ENCODE peak calls at places on chromosome 3, in nine cellular contexts. B is breast epithelium, K is stomach, J is thoracic aorta, E is H9, A is cardiac muscle cell, F is ovary, X is left ventricle myocardium inferior, C is lung. Y is an unnamed sample.
A peak's percentile ranks its signal among the peaks of the same experiment; 100 is the strongest.

GRCh38 chr3:180117381-180118163 is 80.8 kb upstream of the PEX5L start:
- DNase-seq in B (no peak), K (no peak), J (no peak), E (no peak), A (no peak), F (no peak), X (no peak), C (no peak), Y (no peak)

GRCh38 chr3:113132571-113132996 is 78.8 kb upstream of the BOC start:
- DNase-seq in B (no peak), K (no peak), J (no peak), E (no peak), A (peak; percentile 43), F (no peak), X (no peak), C (no peak), Y (no peak)

GRCh38 chr3:39101022-39101689 is 6.3 kb downstream of the GORASP1 start:
- DNase-seq in B (no peak), K (peak; percentile 47), J (no peak), E (peak; percentile 62), A (peak; percentile 50), F (no peak), X (no peak), C (no peak), Y (no peak)

GRCh38 chr3:44870375-44871061 is 3.9 kb upstream of the TGM4 start:
- DNase-seq in B (no peak), K (peak; percentile 88), J (no peak), E (no peak), A (no peak), F (no peak), X (no peak), C (peak; percentile 69), Y (no peak)

GRCh38 chr3:148205945-148206845 is 491.5 kb upstream of the AGTR1 start:
- DNase-seq in B (no peak), K (no peak), J (no peak), E (no peak), A (no peak), F (no peak), X (no peak), C (no peak), Y (no peak)

GRCh38 chr3:194268659-194269487 is 82.3 kb downstream of the CPN2 start:
- DNase-seq in B (peak; percentile 7), K (no peak), J (no peak), E (peak; percentile 14), A (no peak), F (no peak), X (no peak), C (no peak), Y (no peak)

GRCh38 chr3:25155696-25156471 is 272.2 kb upstream of the RARB start:
- DNase-seq in B (no peak), K (no peak), J (no peak), E (peak; percentile 86), A (peak; percentile 13), F (no peak), X (no peak), C (no peak), Y (no peak)

GRCh38 chr3:30692498-30693130 is 86.2 kb downstream of the TGFBR2 start:
- DNase-seq in B (no peak), K (no peak), J (no peak), E (no peak), A (no peak), F (no peak), X (no peak), C (no peak), Y (no peak)

GRCh38 chr3:85652322-85652721 is 693.5 kb downstream of the CADM2 start:
- DNase-seq in B (no peak), K (no peak), J (no peak), E (no peak), A (no peak), F (no peak), X (no peak), C (no peak), Y (no peak)

GRCh38 chr3:29420106-29420505 is 139.2 kb downstream of the RBMS3 start:
- DNase-seq in B (no peak), K (no peak), J (no peak), E (no peak), A (no peak), F (no peak), X (no peak), C (no peak), Y (peak; percentile 15)

GRCh38 chr3:105979961-105980360 is 111.1 kb upstream of the CBLB start:
- DNase-seq in B (no peak), K (no peak), J (no peak), E (no peak), A (peak; percentile 37), F (no peak), X (no peak), C (no peak), Y (no peak)

GRCh38 chr3:94413721-94414106 is 350.9 kb downstream of the NSUN3 start:
- DNase-seq in B (no peak), K (no peak), J (no peak), E (no peak), A (peak; percentile 68), F (no peak), X (no peak), C (no peak), Y (no peak)

GRCh38 chr3:49972656-49973055 is 32.7 kb downstream of the RBM6 start:
- DNase-seq in B (no peak), K (no peak), J (no peak), E (no peak), A (no peak), F (no peak), X (no peak), C (no peak), Y (no peak)

GRCh38 chr3:49305608-49306007 is 28.6 kb upstream of the C3orf62 start:
- DNase-seq in B (no peak), K (no peak), J (no peak), E (no peak), A (no peak), F (no peak), X (no peak), C (no peak), Y (no peak)

GRCh38 chr3:194194051-194194756 is 58.3 kb downstream of the HES1 start:
- DNase-seq in B (no peak), K (no peak), J (no peak), E (no peak), A (no peak), F (no peak), X (no peak), C (no peak), Y (no peak)

GRCh38 chr3:46680298-46680826 is 13.1 kb downstream of the ALS2CL start:
- DNase-seq in B (no peak), K (no peak), J (no peak), E (no peak), A (no peak), F (no peak), X (no peak), C (no peak), Y (no peak)

GRCh38 chr3:185024966-185025365 is 127.9 kb downstream of the C3orf70 start:
- DNase-seq in B (no peak), K (no peak), J (no peak), E (no peak), A (peak; percentile 9), F (no peak), X (no peak), C (no peak), Y (no peak)

GRCh38 chr3:185028121-185028520 is 124.7 kb downstream of the C3orf70 start:
- DNase-seq in B (no peak), K (no peak), J (no peak), E (no peak), A (no peak), F (no peak), X (no peak), C (peak; percentile 4), Y (no peak)

GRCh38 chr3:185024406-185024805 is 128.5 kb downstream of the C3orf70 start:
- DNase-seq in B (no peak), K (no peak), J (no peak), E (no peak), A (peak; percentile 27), F (no peak), X (no peak), C (peak; percentile 0), Y (no peak)

GRCh38 chr3:185029071-185029470 is 123.8 kb downstream of the C3orf70 start:
- DNase-seq in B (no peak), K (no peak), J (no peak), E (no peak), A (no peak), F (no peak), X (no peak), C (peak; percentile 15), Y (no peak)

GRCh38 chr3:185030399-185030798 is 122.5 kb downstream of the C3orf70 start:
- DNase-seq in B (no peak), K (no peak), J (no peak), E (no peak), A (no peak), F (no peak), X (no peak), C (no peak), Y (no peak)
- H3K4me1 ChIP-seq in B (no peaks in the 10 kb centered on the region), K (no peaks in the 10 kb centered on the region), J (no peaks in the 10 kb centered on the region), E (no peaks in the 10 kb centered on the region), A (peaks cover under 1% of the 10 kb centered on the region), F (no peaks in the 10 kb centered on the region), X (no peaks in the 10 kb centered on the region), C (no peaks in the 10 kb centered on the region), Y (no peaks in the 10 kb centered on the region)

DNA sequence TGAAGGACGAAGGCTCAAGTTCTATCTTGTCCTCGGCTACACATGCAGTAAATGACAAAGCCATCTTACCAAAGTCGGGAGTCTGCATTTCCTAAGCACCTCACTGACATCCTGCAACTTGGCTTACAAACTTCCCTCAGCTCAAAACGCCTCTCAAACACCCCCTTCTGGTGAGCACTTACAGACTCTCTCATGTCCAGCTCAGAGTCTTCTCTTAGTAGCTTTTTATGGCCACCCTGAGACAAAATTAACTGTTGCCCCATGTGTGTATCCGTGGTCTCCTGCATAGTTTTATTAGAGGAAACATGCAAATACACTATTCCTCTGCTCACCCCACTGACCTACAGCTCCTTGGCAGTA is 819.7 kb downstream of the FHIT start:
- DNase-seq in B (no peak), K (no peak), J (no peak), E (peak; percentile 34), A (peak; percentile 42), F (no peak), X (no peak), C (no peak), Y (no peak)
- TF ChIP-seq CTCF in B (no peak), K (no peak), J (no peak), E (peak; percentile 49), A (peak; percentile 29), F (no peak), X (peak; percentile 44), C (no peak), Y (no peak)

GRCh38 chr3:5020262-5020722 is 41.1 kb downstream of the BHLHE40 start:
- DNase-seq in B (no peak), K (no peak), J (no peak), E (no peak), A (no peak), F (no peak), X (no peak), C (no peak), Y (no peak)
- H3K4me1 ChIP-seq in B (no peaks in the 10 kb centered on the region), K (peaks cover 14% of the 10 kb centered on the region), J (peaks cover 9% of the 10 kb centered on the region), E (no peaks in the 10 kb centered on the region), A (peaks cover 23% of the 10 kb centered on the region), F (no peaks in the 10 kb centered on the region), X (peaks cover 37% of the 10 kb centered on the region), C (peaks cover 15% of the 10 kb centered on the region), Y (peaks cover 24% of the 10 kb centered on the region)

GRCh38 chr3:3013299-3013698 is 96.9 kb downstream of the IL5RA start:
- DNase-seq in B (no peak), K (no peak), J (no peak), E (no peak), A (no peak), F (no peak), X (no peak), C (no peak), Y (no peak)

GRCh38 chr3:3020209-3020608 is 90.0 kb downstream of the IL5RA start:
- DNase-seq in B (no peak), K (no peak), J (no peak), E (no peak), A (no peak), F (no peak), X (no peak), C (no peak), Y (no peak)

GRCh38 chr3:3015472-3016089 is 94.6 kb downstream of the IL5RA start:
- DNase-seq in B (no peak), K (no peak), J (no peak), E (no peak), A (peak; percentile 24), F (no peak), X (no peak), C (no peak), Y (no peak)
- TF ChIP-seq CTCF in B (peak; percentile 39), K (peak; percentile 28), J (no peak), E (peak; percentile 65), A (peak; percentile 21), F (peak; percentile 25), X (peak; percentile 69), C (peak; percentile 30), Y (peak; percentile 22)

Y was measured in psoas muscle.